ENCODE peak calls at places on chromosome 10, in six cellular contexts. P is posterior vena cava, E is posterior cingulate gyrus, Z is amygdala, S is NCI-H187 treated with DMSO at 0.1 percent for 48 hours, F is AML-193. Y is an unnamed sample.

GRCh38 chr10:59456199-59456598 is 93.8 kb upstream of the FAM13C start:
- DNase-seq in F (no peak), E (no peak), S (no peak), P (no peak), Z (no peak), Y (no peak)

GRCh38 chr10:112782176-112782907 is 167.7 kb upstream of the TCF7L2 start:
- DNase-seq in Z (no peak), P (no peak), E (no peak), F (no peak), S (no peak), Y (no peak)

GRCh38 chr10:22607261-22607660 is 107.1 kb downstream of the PIP4K2A start:
- DNase-seq in S (no peak), F (no peak), P (no peak), E (no peak), Z (no peak), Y (no peak)

GRCh38 chr10:34570887-34571286 is 244.2 kb downstream of the PARD3 start:
- DNase-seq in P (no peak), F (no peak), S (no peak), E (no peak), Z (no peak), Y (no peak)

GRCh38 chr10:22259280-22259679 is 41.5 kb upstream of the EBLN1 start:
- DNase-seq in E (no peak), F (peak), P (no peak), S (no peak), Z (no peak), Y (no peak)

GRCh38 chr10:33116293-33116697 is 158.3 kb upstream of the ITGB1 start:
- DNase-seq in P (no peak), S (no peak), F (no peak), Z (no peak), E (no peak), Y (no peak)

GRCh38 chr10:11527700-11528255 is 83.7 kb downstream of the USP6NL start:
- DNase-seq in F (no peak), S (no peak), Z (no peak), E (no peak), P (no peak), Y (no peak)

GRCh38 chr10:25175527-25176420 is 973 bp downstream of the GPR158 start:
- DNase-seq in Z (peak), S (no peak), F (no peak), E (peak), P (no peak), Y (peak)

GRCh38 chr10:36506696-36507477 is 618.5 kb upstream of the ANKRD30A start:
- DNase-seq in S (no peak), Z (no peak), P (no peak), F (no peak), E (no peak), Y (no peak)

GRCh38 chr10:63466168-63466935 is 575 bp upstream of the JMJD1C start:
- DNase-seq in F (no peak), S (no peak), Z (peak), P (no peak), E (no peak), Y (peak)

GRCh38 chr10:17109475-17110207 is 20.0 kb downstream of the CUBN start:
- DNase-seq in F (no peak), E (no peak), S (no peak), Z (no peak), P (no peak), Y (no peak)

GRCh38 chr10:130179640-130180039 is 43.4 kb downstream of the GLRX3 start:
- DNase-seq in S (no peak), P (no peak), Z (no peak), E (no peak), F (peak), Y (peak)

GRCh38 chr10:5165738-5166137 is 19.2 kb downstream of the AKR1C8 start:
- DNase-seq in Z (no peak), P (no peak), E (no peak), F (no peak), S (no peak), Y (no peak)

GRCh38 chr10:123284022-123284421 is 129.8 kb downstream of the BUB3 start:
- DNase-seq in S (no peak), E (no peak), P (no peak), Z (no peak), F (no peak), Y (no peak)

GRCh38 chr10:80909254-80909653 is 371.6 kb downstream of the SH2D4B start:
- DNase-seq in S (no peak), F (no peak), Z (no peak), P (no peak), E (no peak), Y (no peak)

GRCh38 chr10:50416885-50417284 is 165.6 kb upstream of the ASAH2 start:
- DNase-seq in S (no peak), E (no peak), P (no peak), Z (no peak), F (no peak), Y (no peak)

GRCh38 chr10:30730306-30730705 is 100.8 kb upstream of the LYZL2 start:
- DNase-seq in F (no peak), P (no peak), Z (no peak), S (no peak), E (no peak), Y (no peak)

GRCh38 chr10:118045842-118046490 is 775 bp downstream of the RAB11FIP2 start:
- DNase-seq in Z (peak), E (peak), F (no peak), P (peak), S (no peak), Y (no peak)

GRCh38 chr10:84665883-84666463 is 337.6 kb downstream of the CCSER2 start:
- DNase-seq in E (no peak), S (no peak), Z (no peak), F (peak), P (no peak), Y (no peak)

GRCh38 chr10:121732676-121733445 is 134.6 kb upstream of the FGFR2 start:
- DNase-seq in E (no peak), S (peak), F (no peak), Z (no peak), P (no peak), Y (peak)

GRCh38 chr10:97321807-97322195 is 2.7 kb downstream of the FRAT1 start:
- DNase-seq in S (no peak), P (peak), F (no peak), E (no peak), Z (no peak), Y (peak)

GRCh38 chr10:133526957-133527588 is at the start of gene CYP2E1:
- DNase-seq in E (no peak), P (no peak), Z (no peak), F (no peak), S (no peak), Y (no peak)